ENCODE peak calls at places on chromosomes 16 and 17, in ten cellular contexts. P is transverse colon, Z is sigmoid colon, E is GM12878, R is Panc1, Q is breast epithelium, Y is GM23338, J is endothelial cell of umbilical vein, G is upper lobe of left lung, U is esophagus muscularis mucosa. X is an unnamed sample.

GRCh38 chr17:36980281-36980761 is 31.6 kb downstream of the AATF start:
- DNase-seq in P (no peak), Z (no peak), E (no peak), R (no peak), Q (no peak), Y (peak; percentile 9), J (peak; percentile 65), G (no peak), U (no peak), X (no peak)

GRCh38 chr17:63075969-63076368 is 109.9 kb downstream of the TANC2 start:
- DNase-seq in P (no peak), Z (no peak), E (no peak), R (no peak), Q (no peak), Y (no peak), J (no peak), G (no peak), U (no peak), X (no peak)

GRCh38 chr17:19294443-19294842 is 57.3 kb downstream of the EPN2 start:
- DNase-seq in P (no peak), Z (no peak), E (no peak), R (no peak), Q (no peak), Y (no peak), J (no peak), G (no peak), U (no peak), X (no peak)

GRCh38 chr17:46962374-46962790 is 16.7 kb downstream of the RPRML start:
- DNase-seq in P (no peak), Z (no peak), E (no peak), R (no peak), Q (no peak), Y (no peak), J (peak; percentile 52), G (no peak), U (no peak), X (no peak)

GRCh38 chr16:57994361-57994760 is 6.1 kb downstream of the ZNF319 start:
- DNase-seq in P (no peak), Z (no peak), E (no peak), R (no peak), Q (no peak), Y (no peak), J (no peak), G (no peak), U (no peak), X (no peak)

GRCh38 chr17:63450551-63450950 is 4.4 kb upstream of the CYB561 start:
- DNase-seq in P (no peak), Z (no peak), E (no peak), R (no peak), Q (no peak), Y (no peak), J (peak; percentile 92), G (no peak), U (no peak), X (no peak)

GRCh38 chr16:14559809-14560227 is 70.2 kb downstream of the PARN start:
- DNase-seq in P (peak; percentile 50), Z (no peak), E (no peak), R (no peak), Q (no peak), Y (no peak), J (no peak), G (peak; percentile 80), U (no peak), X (peak; percentile 72)

GRCh38 chr17:45048795-45049563 is 2.5 kb downstream of the DCAKD start:
- DNase-seq in P (no peak), Z (no peak), E (no peak), R (no peak), Q (no peak), Y (no peak), J (no peak), G (no peak), U (no peak), X (no peak)

GRCh38 chr16:30741461-30741914 is 6.7 kb upstream of the PHKG2 start:
- DNase-seq in P (peak; percentile 72), Z (peak; percentile 67), E (no peak), R (peak; percentile 67), Q (peak; percentile 97), Y (peak; percentile 60), J (peak; percentile 83), G (peak; percentile 94), U (no peak), X (no peak)

GRCh38 chr17:79901131-79901530 is 61.9 kb upstream of the CBX4 start:
- DNase-seq in P (no peak), Z (no peak), E (no peak), R (no peak), Q (no peak), Y (no peak), J (no peak), G (no peak), U (no peak), X (no peak)

GRCh38 chr17:66580601-66581385 is 254.1 kb upstream of the CACNG5 start:
- DNase-seq in P (peak; percentile 51), Z (peak; percentile 88), E (no peak), R (peak; percentile 13), Q (peak; percentile 24), Y (no peak), J (peak; percentile 55), G (peak; percentile 39), U (no peak), X (no peak)

GRCh38 chr16:86472366-86472765 is 38.0 kb upstream of the FOXF1 start:
- DNase-seq in P (no peak), Z (no peak), E (no peak), R (no peak), Q (no peak), Y (no peak), J (no peak), G (no peak), U (no peak), X (no peak)

GRCh38 chr17:34584805-34585416 is 5.5 kb downstream of the TMEM132E start:
- DNase-seq in P (no peak), Z (no peak), E (no peak), R (no peak), Q (no peak), Y (peak; percentile 48), J (peak; percentile 4), G (no peak), U (no peak), X (no peak)

GRCh38 chr16:29745126-29745852 is 501 bp downstream of the C16orf54 start:
- DNase-seq in P (peak; percentile 31), Z (no peak), E (no peak), R (no peak), Q (no peak), Y (peak; percentile 35), J (no peak), G (peak; percentile 45), U (no peak), X (peak; percentile 63)

GRCh38 chr17:55632893-55633292 is 89.8 kb downstream of the TMEM100 start:
- DNase-seq in P (no peak), Z (no peak), E (no peak), R (no peak), Q (no peak), Y (no peak), J (no peak), G (no peak), U (no peak), X (no peak)

GRCh38 chr16:21598676-21599157 is 660 bp upstream of the METTL9 start:
- DNase-seq in P (peak; percentile 31), Z (no peak), E (no peak), R (no peak), Q (no peak), Y (peak; percentile 42), J (peak; percentile 43), G (no peak), U (no peak), X (peak; percentile 25)

GRCh38 chr16:18809165-18809564 is 7.8 kb upstream of the ARL6IP1 start:
- DNase-seq in P (no peak), Z (peak; percentile 44), E (no peak), R (no peak), Q (no peak), Y (no peak), J (no peak), G (no peak), U (no peak), X (no peak)

GRCh38 chr17:73289549-73290254 is 22.1 kb downstream of the CDC42EP4 start:
- DNase-seq in P (no peak), Z (no peak), E (no peak), R (no peak), Q (no peak), Y (no peak), J (no peak), G (no peak), U (no peak), X (no peak)
- TF ChIP-seq POLR2AphosphoS5 in P (no peak), Z (no peak), E (no peak), R (no peak), Q (no peak), Y (no peak), J (no peak), G (no peak), U (no peak), X (no peak)

GRCh38 chr17:18140648-18141047 is 32.1 kb downstream of the MYO15A start:
- DNase-seq in P (no peak), Z (no peak), E (no peak), R (no peak), Q (no peak), Y (no peak), J (no peak), G (no peak), U (no peak), X (no peak)

GRCh38 chr17:18141210-18141803 is 32.8 kb downstream of the MYO15A start:
- DNase-seq in P (no peak), Z (no peak), E (no peak), R (peak; percentile 41), Q (no peak), Y (peak; percentile 73), J (peak; percentile 68), G (no peak), U (no peak), X (no peak)

GRCh38 chr17:18139498-18139897 is 30.9 kb downstream of the MYO15A start:
- DNase-seq in P (no peak), Z (no peak), E (no peak), R (no peak), Q (no peak), Y (no peak), J (no peak), G (no peak), U (no peak), X (no peak)

GRCh38 chr17:18139092-18139491 is 30.5 kb downstream of the MYO15A start:
- DNase-seq in P (no peak), Z (no peak), E (no peak), R (no peak), Q (no peak), Y (no peak), J (no peak), G (no peak), U (no peak), X (no peak)

GRCh38 chr17:18139949-18140348 is 31.4 kb downstream of the MYO15A start:
- DNase-seq in P (no peak), Z (no peak), E (no peak), R (no peak), Q (no peak), Y (peak; percentile 57), J (no peak), G (no peak), U (no peak), X (no peak)
- TF ChIP-seq CTCF in P (no peak), Z (no peak), E (peak; percentile 24), R (no peak), Q (no peak), Y (peak; percentile 41), J (no peak), G (no peak), U (no peak), X (no peak)

GRCh38 chr17:58330997-58331814 is 2.6 kb upstream of the TSPOAP1 start:
- DNase-seq in P (peak; percentile 66), Z (no peak), E (no peak), R (no peak), Q (no peak), Y (peak; percentile 47), J (no peak), G (peak; percentile 77), U (no peak), X (peak; percentile 85)
- TF ChIP-seq POLR2AphosphoS5 in P (no peak), Z (no peak), E (no peak), R (no peak), Q (no peak), Y (peak; percentile 24), J (no peak), G (no peak), U (no peak), X (peak; percentile 73)

GRCh38 chr17:62001105-62001504 is 64.0 kb downstream of the MED13 start:
- DNase-seq in P (no peak), Z (no peak), E (no peak), R (no peak), Q (no peak), Y (no peak), J (no peak), G (no peak), U (no peak), X (no peak)
- TF ChIP-seq CTCF in P (no peak), Z (no peak), E (no peak), R (no peak), Q (no peak), Y (no peak), J (no peak), G (no peak), U (no peak), X (no peak)

X was measured in HL-60.